ENCODE peak calls at places on chromosomes 4 and X, in eight cellular contexts. F, G, T, H, J, B, Q and D are unnamed samples.

GRCh38 chrX:107167163-107167921 is 38.9 kb downstream of the NUP62CL start:
- DNase-seq in F (no peak), G (no peak), T (no peak), H (no peak), J (no peak), B (no peak), Q (no peak), D (no peak)

GRCh38 chr4:10437735-10438134 is 19.5 kb downstream of the ZNF518B start:
- DNase-seq in F (no peak), G (no peak), T (no peak), H (no peak), J (no peak), B (no peak), Q (no peak), D (no peak)

GRCh38 chr4:173231916-173232315 is 63.3 kb downstream of the GALNT7 start:
- DNase-seq in F (peak), G (no peak), T (no peak), H (no peak), J (no peak), B (no peak), Q (no peak), D (no peak)

GRCh38 chrX:23668335-23668734 is 1.0 kb downstream of the PRDX4 start:
- DNase-seq in F (peak), G (no peak), T (no peak), H (no peak), J (peak), B (no peak), Q (no peak), D (peak)

GRCh38 chr4:146105464-146105863 is 70.1 kb upstream of the LSM6 start:
- DNase-seq in F (no peak), G (no peak), T (no peak), H (no peak), J (no peak), B (no peak), Q (no peak), D (no peak)

GRCh38 chr4:148469938-148470337 is 27.7 kb upstream of the NR3C2 start:
- DNase-seq in F (no peak), G (no peak), T (no peak), H (no peak), J (no peak), B (no peak), Q (no peak), D (no peak)

GRCh38 chrX:152037183-152037582 is 62.7 kb upstream of the GABRE start:
- DNase-seq in F (no peak), G (no peak), T (no peak), H (no peak), J (no peak), B (no peak), Q (no peak), D (no peak)

GRCh38 chr4:113952452-113953029 is 26.9 kb downstream of the ARSJ start:
- DNase-seq in F (peak), G (no peak), T (peak), H (no peak), J (peak), B (peak), Q (no peak), D (peak)

GRCh38 chr4:156949373-156949814 is 22.2 kb downstream of the PDGFC start:
- DNase-seq in F (no peak), G (no peak), T (peak), H (no peak), J (peak), B (no peak), Q (no peak), D (no peak)

GRCh38 chr4:89158884-89159503 is 47.7 kb downstream of the TIGD2 start:
- DNase-seq in F (peak), G (no peak), T (peak), H (no peak), J (peak), B (no peak), Q (no peak), D (peak)

GRCh38 chrX:73562458-73562857 is 539 bp upstream of the CHIC1 start:
- DNase-seq in F (peak), G (no peak), T (no peak), H (no peak), J (no peak), B (no peak), Q (no peak), D (no peak)

GRCh38 chr4:141130947-141131545 is 2.2 kb downstream of the RNF150 start:
- DNase-seq in F (no peak), G (no peak), T (no peak), H (no peak), J (no peak), B (no peak), Q (no peak), D (no peak)

GRCh38 chr4:125951275-125951887 is 636.6 kb downstream of the FAT4 start:
- DNase-seq in F (no peak), G (no peak), T (peak), H (no peak), J (no peak), B (no peak), Q (no peak), D (no peak)

GRCh38 chr4:139171878-139172691 is 4.9 kb downstream of the ELF2 start:
- DNase-seq in F (peak), G (no peak), T (peak), H (no peak), J (peak), B (peak), Q (no peak), D (no peak)

GRCh38 chr4:56535915-56536314 is 30.3 kb downstream of the ARL9 start:
- DNase-seq in F (no peak), G (no peak), T (no peak), H (no peak), J (no peak), B (no peak), Q (no peak), D (no peak)

GRCh38 chrX:109472939-109473713 is 8.8 kb downstream of the GUCY2F start:
- DNase-seq in F (peak), G (no peak), T (peak), H (no peak), J (peak), B (peak), Q (no peak), D (peak)

GRCh38 chrX:70030242-70030823 is 19.4 kb downstream of the AWAT2 start:
- DNase-seq in F (peak), G (no peak), T (peak), H (peak), J (peak), B (peak), Q (peak), D (peak)

GRCh38 chrX:76183289-76184057 is 10.6 kb downstream of the PBDC1 start:
- DNase-seq in F (no peak), G (no peak), T (peak), H (no peak), J (peak), B (no peak), Q (no peak), D (no peak)

GRCh38 chrX:14062524-14062923 is 32.8 kb upstream of the GEMIN8 start:
- DNase-seq in F (no peak), G (no peak), T (no peak), H (no peak), J (no peak), B (no peak), Q (no peak), D (no peak)

GRCh38 chr4:2809610-2810180 is 16.8 kb downstream of the SH3BP2 start:
- DNase-seq in F (no peak), G (no peak), T (no peak), H (no peak), J (no peak), B (no peak), Q (no peak), D (no peak)